ENCODE peak calls at places on chromosome 2, in four cellular contexts. J, T, P and Q are unnamed samples.

GRCh38 chr2:150477347-150477746 is 10.1 kb downstream of the RND3 start:
- DNase-seq in P (no peak), T (no peak), J (no peak), Q (no peak)

GRCh38 chr2:15009681-15010080 is 377.2 kb downstream of the LRATD1 start:
- DNase-seq in P (no peak), T (no peak), J (no peak), Q (no peak)

GRCh38 chr2:97851172-97851571 is 137.8 kb downstream of the ZAP70 start:
- DNase-seq in T (no peak), P (no peak), J (no peak), Q (no peak)

GRCh38 chr2:44130441-44130840 is 38.2 kb upstream of the PPM1B start:
- DNase-seq in P (no peak), J (no peak), T (no peak), Q (no peak)

GRCh38 chr2:134253117-134253704 is 661 bp upstream of the MGAT5 start:
- DNase-seq in J (no peak), P (no peak), T (no peak), Q (no peak)

GRCh38 chr2:239589855-239590254 is 189.0 kb upstream of the HDAC4 start:
- DNase-seq in P (no peak), T (no peak), J (no peak), Q (no peak)

GRCh38 chr2:86055314-86055713 is 50.4 kb downstream of the POLR1A start:
- DNase-seq in J (no peak), P (no peak), T (no peak), Q (no peak)

GRCh38 chr2:42492691-42493467 is 903 bp downstream of the KCNG3 start:
- DNase-seq in T (no peak), P (no peak), J (no peak), Q (no peak)

GRCh38 chr2:180925700-180926099 is 54.7 kb upstream of the UBE2E3 start:
- DNase-seq in P (no peak), J (no peak), T (no peak), Q (no peak)

GRCh38 chr2:88220733-88221132 is 50.6 kb downstream of the THNSL2 start:
- DNase-seq in J (no peak), P (no peak), T (no peak), Q (no peak)

GRCh38 chr2:185316383-185316782 is 422.2 kb upstream of the FSIP2 start:
- DNase-seq in P (no peak), J (no peak), T (peak; percentile 9), Q (no peak)

GRCh38 chr2:239085201-239085992 is 237.5 kb downstream of the TWIST2 start:
- DNase-seq in P (no peak), J (peak; percentile 31), T (no peak), Q (no peak)

GRCh38 chr2:147632193-147632592 is 212.6 kb upstream of the ACVR2A start:
- DNase-seq in J (no peak), P (no peak), T (no peak), Q (no peak)

GRCh38 chr2:9806298-9806610 is 37.0 kb upstream of the TAF1B start:
- DNase-seq in J (no peak), P (no peak), T (no peak), Q (no peak)

GRCh38 chr2:114111329-114111728 is 221.4 kb downstream of the ACTR3 start:
- DNase-seq in J (no peak), P (no peak), T (no peak), Q (no peak)

GRCh38 chr2:53087282-53087882 is 680.2 kb upstream of the CHAC2 start:
- DNase-seq in P (no peak), T (no peak), J (no peak), Q (no peak)

GRCh38 chr2:167294031-167294774 is 405.9 kb downstream of the XIRP2 start:
- DNase-seq in T (no peak), P (no peak), J (no peak), Q (no peak)

GRCh38 chr2:50952596-50952995 is 79.3 kb downstream of the NRXN1 start:
- DNase-seq in P (peak; percentile 16), T (no peak), J (no peak), Q (no peak)

GRCh38 chr2:129479892-129480291 is 499.6 kb upstream of the RAB6C start:
- DNase-seq in T (no peak), J (no peak), P (no peak), Q (no peak)

GRCh38 chr2:58866040-58866439 is 624.9 kb upstream of the FANCL start:
- DNase-seq in P (no peak), J (no peak), T (no peak), Q (no peak)

GRCh38 chr2:71538656-71539265 is 85.4 kb downstream of the DYSF start:
- DNase-seq in P (no peak), J (no peak), T (no peak), Q (no peak)

GRCh38 chr2:191169456-191170300 is 18.9 kb upstream of the STAT4 start:
- DNase-seq in P (no peak), J (no peak), T (no peak), Q (no peak)

GRCh38 chr2:109542384-109542783 is 71.4 kb downstream of the SEPTIN10 start:
- DNase-seq in T (no peak), P (no peak), J (no peak), Q (no peak)

GRCh38 chr2:57180678-57181077 is 865.9 kb upstream of the VRK2 start:
- DNase-seq in J (no peak), T (no peak), P (no peak), Q (no peak)

GRCh38 chr2:195596840-195597239 is 60.2 kb upstream of the SLC39A10 start:
- DNase-seq in J (no peak), P (no peak), T (no peak), Q (no peak)

GRCh38 chr2:16900405-16901025 is 234.9 kb upstream of the CYRIA start:
- DNase-seq in T (peak; percentile 55), J (no peak), P (peak; percentile 45), Q (peak; percentile 22)

GRCh38 chr2:120419955-120420354 is 74.0 kb downstream of the INHBB start:
- DNase-seq in T (no peak), P (no peak), J (no peak), Q (no peak)

DNA sequence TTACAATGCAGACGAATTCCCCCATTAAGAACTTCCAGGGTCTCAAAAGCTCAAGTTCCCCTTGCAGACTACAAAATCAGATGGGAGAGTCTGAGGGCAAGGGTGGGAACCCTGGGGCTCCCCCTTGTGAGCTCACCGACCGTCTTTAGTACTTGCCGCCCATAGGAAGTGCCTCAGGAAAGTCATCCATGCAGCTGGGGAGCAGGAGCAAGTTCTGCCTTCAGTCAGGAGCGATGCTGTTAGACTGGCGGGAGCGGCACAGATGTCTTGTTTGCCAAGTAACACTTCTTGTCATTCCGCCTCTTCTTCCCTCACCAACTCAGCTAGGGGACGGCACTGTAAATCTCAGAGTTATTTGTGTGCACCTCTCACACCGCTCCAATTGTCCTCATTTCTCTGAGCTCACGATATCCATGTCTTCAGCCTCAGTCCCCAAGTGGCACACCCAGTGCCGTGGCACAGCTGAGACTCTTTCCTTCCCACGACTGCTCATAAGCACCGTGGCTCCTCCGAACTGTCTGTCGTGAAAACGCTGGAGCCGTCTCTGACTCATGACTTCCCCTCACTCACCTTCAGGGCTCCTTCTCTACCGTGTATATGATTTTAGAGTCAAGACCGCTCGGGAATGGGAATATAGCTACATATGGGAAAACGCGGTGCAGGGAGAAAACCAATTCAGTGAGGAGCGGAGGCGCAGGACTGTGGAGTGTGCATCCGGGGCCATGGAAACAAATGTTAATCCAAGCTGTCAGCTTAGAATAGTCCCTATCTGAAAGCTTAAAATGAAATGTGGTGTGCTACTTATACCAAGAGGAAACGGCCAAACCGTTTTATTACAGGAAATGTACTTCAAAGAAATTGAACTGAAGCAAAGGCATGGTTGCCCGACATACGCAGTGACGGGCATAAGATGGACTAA is 34.0 kb downstream of the UXS1 start:
- DNase-seq in P (no peak), T (no peak), J (no peak), Q (no peak)
- H3K27ac ChIP-seq in P (no peak overlapping the region), T (no peak overlapping the region), J (no peak overlapping the region), Q (no peak overlapping the region)

DNA sequence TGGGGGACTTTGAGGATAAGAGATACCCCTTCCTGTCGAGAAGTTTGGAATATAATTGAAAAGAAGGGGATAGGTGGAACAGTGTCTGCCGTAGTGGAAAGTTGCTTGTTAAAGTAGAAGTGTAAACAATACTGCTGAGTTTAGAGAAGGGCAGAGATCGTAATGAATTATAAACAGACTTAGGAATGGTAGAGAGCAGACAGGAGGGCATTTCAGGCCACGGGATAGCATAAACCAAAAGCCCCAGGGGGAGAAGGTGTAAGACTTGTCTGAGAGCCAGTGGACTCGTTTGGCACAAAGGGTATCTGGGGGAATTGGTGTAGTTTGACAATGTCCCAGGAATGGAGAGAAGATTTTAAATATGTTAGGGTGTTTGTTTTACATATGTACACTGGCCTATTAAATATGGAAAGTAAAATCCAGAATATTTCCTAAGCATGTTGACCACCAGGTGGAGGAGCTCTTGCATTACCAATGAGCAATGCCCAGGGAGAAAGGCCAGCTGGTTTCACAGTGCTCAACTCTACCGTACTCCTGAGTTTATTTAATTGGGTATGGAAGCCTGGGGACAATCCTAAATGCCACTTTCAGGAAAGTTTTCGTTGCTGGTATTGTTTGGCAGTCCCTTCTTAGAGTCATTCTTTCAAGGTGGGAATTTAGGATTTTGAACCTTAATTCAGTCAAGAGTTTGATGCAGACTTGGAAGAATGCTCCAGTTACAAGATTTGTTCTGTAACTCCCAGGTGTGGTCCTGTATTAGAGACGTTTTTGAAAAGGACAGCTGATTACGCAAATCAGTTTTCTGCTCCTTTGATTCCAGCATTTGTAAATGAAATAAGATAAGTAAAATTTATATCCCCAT is 7.5 kb downstream of the COPS8 start:
- DNase-seq in J (no peak), P (peak; percentile 2), T (no peak), Q (peak; percentile 25)
- TF ChIP-seq CTCF in J (no peak), P (peak; percentile 47), T (peak; percentile 53), Q (peak; percentile 71)

GRCh38 chr2:84861539-84861938 is 19.3 kb downstream of the TRABD2A start:
- DNase-seq in J (no peak), T (no peak), P (no peak), Q (no peak)
- TF ChIP-seq TCF7L2 in J (no peak), T (no peak), P (no peak), Q (no peak)

GRCh38 chr2:20839052-20839451 is 16.2 kb upstream of the LDAH start:
- DNase-seq in T (no peak), J (no peak), P (no peak), Q (no peak)
- H3K27ac ChIP-seq in T (no peak overlapping the region), J (no peak overlapping the region), P (no peak overlapping the region), Q (no peak overlapping the region)

GRCh38 chr2:207243601-207244000 is 77.9 kb upstream of the KLF7 start:
- DNase-seq in P (no peak), T (no peak), J (no peak), Q (no peak)

GRCh38 chr2:207248702-207249355 is 83.1 kb upstream of the KLF7 start:
- DNase-seq in J (no peak), P (no peak), T (no peak), Q (no peak)

GRCh38 chr2:207241198-207241597 is 75.5 kb upstream of the KLF7 start:
- DNase-seq in J (no peak), P (no peak), T (no peak), Q (no peak)

GRCh38 chr2:207240649-207241048 is 74.9 kb upstream of the KLF7 start:
- DNase-seq in T (no peak), P (no peak), J (no peak), Q (no peak)

DNA sequence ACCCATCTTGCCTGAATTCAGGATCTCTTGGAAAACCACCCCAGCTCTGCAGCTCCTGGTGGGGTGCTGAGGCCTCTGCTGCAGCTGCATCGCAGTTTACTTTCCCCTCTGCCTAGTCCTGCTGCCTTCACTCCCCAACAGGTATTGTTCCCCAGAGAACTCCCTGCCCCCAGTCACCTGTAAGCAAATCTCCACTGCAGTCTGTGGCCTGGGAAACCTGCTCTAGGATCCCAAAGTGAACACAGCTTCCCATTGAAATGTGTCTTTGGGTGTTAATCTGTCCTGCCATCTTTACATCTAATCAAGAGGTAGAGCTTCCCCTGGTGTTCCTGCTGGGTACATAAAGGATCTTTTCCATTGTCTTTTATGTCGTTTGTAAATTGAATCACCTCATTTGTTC is 79.8 kb upstream of the KLF7 start:
- DNase-seq in P (no peak), T (no peak), J (no peak), Q (no peak)
- TF ChIP-seq CTCF in P (no peak), T (no peak), J (no peak), Q (no peak)